ENCODE peak calls at places on chromosomes 13 and 19, in four cellular contexts. One of them, this sample, is unnamed.

GRCh38 chr19:49518033-49518432 is 5.6 kb downstream of the FCGRT start:
- DNase-seq in RPMI8226: no peak
- DNase-seq in substantia nigra: no peak
- DNase-seq in Kasumi-1: no peak
- DNase-seq in this sample: no peak

GRCh38 chr13:25945596-25945995 is 106.2 kb downstream of the SHISA2 start:
- DNase-seq in RPMI8226: no peak
- DNase-seq in substantia nigra: peak
- DNase-seq in Kasumi-1: no peak
- DNase-seq in this sample: no peak

GRCh38 chr13:51590966-51591627 is 6.8 kb downstream of the WDFY2 start:
- DNase-seq in RPMI8226: no peak
- DNase-seq in substantia nigra: no peak
- DNase-seq in Kasumi-1: peak
- DNase-seq in this sample: no peak

GRCh38 chr19:33064117-33064777 is 441 bp downstream of the RHPN2 start:
- DNase-seq in RPMI8226: peak
- DNase-seq in substantia nigra: no peak
- DNase-seq in Kasumi-1: no peak
- DNase-seq in this sample: peak

GRCh38 chr13:37201081-37201480 is 95.6 kb upstream of the CSNK1A1L start:
- DNase-seq in RPMI8226: no peak
- DNase-seq in substantia nigra: no peak
- DNase-seq in Kasumi-1: no peak
- DNase-seq in this sample: no peak

GRCh38 chr13:72570019-72570418 is 157.4 kb downstream of the MZT1 start:
- DNase-seq in RPMI8226: no peak
- DNase-seq in substantia nigra: no peak
- DNase-seq in Kasumi-1: peak
- DNase-seq in this sample: peak

GRCh38 chr19:42316223-42317211 is 3.4 kb downstream of the TMEM145 start:
- DNase-seq in RPMI8226: peak
- DNase-seq in substantia nigra: no peak
- DNase-seq in Kasumi-1: peak
- DNase-seq in this sample: no peak

GRCh38 chr19:33795370-33796163 is 1.1 kb upstream of the KCTD15 start:
- DNase-seq in RPMI8226: peak
- DNase-seq in substantia nigra: peak
- DNase-seq in Kasumi-1: peak
- DNase-seq in this sample: peak

GRCh38 chr13:79792716-79793115 is 311.8 kb downstream of the NDFIP2 start:
- DNase-seq in RPMI8226: no peak
- DNase-seq in substantia nigra: no peak
- DNase-seq in Kasumi-1: no peak
- DNase-seq in this sample: no peak

GRCh38 chr19:46015080-46015960 is 7.5 kb downstream of the PGLYRP1 start:
- DNase-seq in RPMI8226: no peak
- DNase-seq in substantia nigra: no peak
- DNase-seq in Kasumi-1: no peak
- DNase-seq in this sample: no peak

GRCh38 chr19:51200071-51200470 is 24.8 kb upstream of the CD33 start:
- DNase-seq in RPMI8226: no peak
- DNase-seq in substantia nigra: no peak
- DNase-seq in Kasumi-1: no peak
- DNase-seq in this sample: no peak

GRCh38 chr13:109198585-109198984 is 569.2 kb downstream of the MYO16 start:
- DNase-seq in RPMI8226: no peak
- DNase-seq in substantia nigra: no peak
- DNase-seq in Kasumi-1: no peak
- DNase-seq in this sample: no peak

GRCh38 chr19:38676878-38677646 is 29.6 kb downstream of the ACTN4 start:
- DNase-seq in RPMI8226: no peak
- DNase-seq in substantia nigra: no peak
- DNase-seq in Kasumi-1: no peak
- DNase-seq in this sample: no peak

GRCh38 chr19:5557691-5558090 is 10.1 kb downstream of the TINCR start:
- DNase-seq in RPMI8226: no peak
- DNase-seq in substantia nigra: no peak
- DNase-seq in Kasumi-1: no peak
- DNase-seq in this sample: no peak

GRCh38 chr19:16378291-16378889 is 53.8 kb downstream of the KLF2 start:
- DNase-seq in RPMI8226: no peak
- DNase-seq in substantia nigra: no peak
- DNase-seq in Kasumi-1: no peak
- DNase-seq in this sample: no peak

GRCh38 chr13:54486421-54487166 is 1458.0 kb downstream of the OLFM4 start:
- DNase-seq in RPMI8226: no peak
- DNase-seq in substantia nigra: no peak
- DNase-seq in Kasumi-1: no peak
- DNase-seq in this sample: no peak

This sample was measured in NAMALWA.